ENCODE peak calls at places on chromosomes 12 and 14, in five cellular contexts. One of them, this sample, is unnamed.

GRCh38 chr12:570237-570925 is 92.9 kb downstream of the NINJ2 start:
- DNase-seq in activated CD4-positive, CD25-positive, alpha-beta regulatory T cell treated with anti-CD3 and anti-CD28 coated beads, Interleukin-2, amount 50 U/mL, for 16 hours: no peak
- DNase-seq in anterior cingulate cortex: no peak
- DNase-seq in amniotic epithelial cell: peak
- DNase-seq in activated CD8-positive, alpha-beta memory T cell treated with anti-CD3 and anti-CD28 coated beads, Interleukin-2, amount 50 U/mL, for 48 hours: no peak
- DNase-seq in this sample: no peak

GRCh38 chr12:107775093-107775721 is 703 bp downstream of the ASCL4 start:
- DNase-seq in activated CD4-positive, CD25-positive, alpha-beta regulatory T cell treated with anti-CD3 and anti-CD28 coated beads, Interleukin-2, amount 50 U/mL, for 16 hours: no peak
- DNase-seq in anterior cingulate cortex: no peak
- DNase-seq in amniotic epithelial cell: no peak
- DNase-seq in activated CD8-positive, alpha-beta memory T cell treated with anti-CD3 and anti-CD28 coated beads, Interleukin-2, amount 50 U/mL, for 48 hours: peak
- DNase-seq in this sample: no peak

GRCh38 chr14:72776701-72777255 is 117.1 kb downstream of the DPF3 start:
- DNase-seq in activated CD4-positive, CD25-positive, alpha-beta regulatory T cell treated with anti-CD3 and anti-CD28 coated beads, Interleukin-2, amount 50 U/mL, for 16 hours: no peak
- DNase-seq in anterior cingulate cortex: no peak
- DNase-seq in amniotic epithelial cell: no peak
- DNase-seq in activated CD8-positive, alpha-beta memory T cell treated with anti-CD3 and anti-CD28 coated beads, Interleukin-2, amount 50 U/mL, for 48 hours: no peak
- DNase-seq in this sample: no peak

GRCh38 chr14:95515080-95515489 is 1.4 kb downstream of the SYNE3 start:
- DNase-seq in activated CD4-positive, CD25-positive, alpha-beta regulatory T cell treated with anti-CD3 and anti-CD28 coated beads, Interleukin-2, amount 50 U/mL, for 16 hours: no peak
- DNase-seq in anterior cingulate cortex: peak
- DNase-seq in amniotic epithelial cell: no peak
- DNase-seq in activated CD8-positive, alpha-beta memory T cell treated with anti-CD3 and anti-CD28 coated beads, Interleukin-2, amount 50 U/mL, for 48 hours: no peak
- DNase-seq in this sample: peak

GRCh38 chr14:55739967-55740707 is 160.1 kb downstream of the KTN1 start:
- DNase-seq in activated CD4-positive, CD25-positive, alpha-beta regulatory T cell treated with anti-CD3 and anti-CD28 coated beads, Interleukin-2, amount 50 U/mL, for 16 hours: no peak
- DNase-seq in anterior cingulate cortex: no peak
- DNase-seq in amniotic epithelial cell: no peak
- DNase-seq in activated CD8-positive, alpha-beta memory T cell treated with anti-CD3 and anti-CD28 coated beads, Interleukin-2, amount 50 U/mL, for 48 hours: no peak
- DNase-seq in this sample: no peak

GRCh38 chr12:84463756-84464495 is 448.7 kb downstream of the SLC6A15 start:
- DNase-seq in activated CD4-positive, CD25-positive, alpha-beta regulatory T cell treated with anti-CD3 and anti-CD28 coated beads, Interleukin-2, amount 50 U/mL, for 16 hours: no peak
- DNase-seq in anterior cingulate cortex: no peak
- DNase-seq in amniotic epithelial cell: no peak
- DNase-seq in activated CD8-positive, alpha-beta memory T cell treated with anti-CD3 and anti-CD28 coated beads, Interleukin-2, amount 50 U/mL, for 48 hours: no peak
- DNase-seq in this sample: no peak

GRCh38 chr14:73365727-73366126 is 92.6 kb downstream of the NUMB start:
- DNase-seq in activated CD4-positive, CD25-positive, alpha-beta regulatory T cell treated with anti-CD3 and anti-CD28 coated beads, Interleukin-2, amount 50 U/mL, for 16 hours: no peak
- DNase-seq in anterior cingulate cortex: no peak
- DNase-seq in amniotic epithelial cell: peak
- DNase-seq in activated CD8-positive, alpha-beta memory T cell treated with anti-CD3 and anti-CD28 coated beads, Interleukin-2, amount 50 U/mL, for 48 hours: no peak
- DNase-seq in this sample: no peak

GRCh38 chr14:104735830-104736642 is 12.0 kb downstream of the ADSS1 start:
- DNase-seq in activated CD4-positive, CD25-positive, alpha-beta regulatory T cell treated with anti-CD3 and anti-CD28 coated beads, Interleukin-2, amount 50 U/mL, for 16 hours: no peak
- DNase-seq in anterior cingulate cortex: peak
- DNase-seq in amniotic epithelial cell: peak
- DNase-seq in activated CD8-positive, alpha-beta memory T cell treated with anti-CD3 and anti-CD28 coated beads, Interleukin-2, amount 50 U/mL, for 48 hours: no peak
- DNase-seq in this sample: peak

GRCh38 chr14:50726372-50727107 is 58.4 kb upstream of the SAV1 start:
- DNase-seq in activated CD4-positive, CD25-positive, alpha-beta regulatory T cell treated with anti-CD3 and anti-CD28 coated beads, Interleukin-2, amount 50 U/mL, for 16 hours: no peak
- DNase-seq in anterior cingulate cortex: no peak
- DNase-seq in amniotic epithelial cell: peak
- DNase-seq in activated CD8-positive, alpha-beta memory T cell treated with anti-CD3 and anti-CD28 coated beads, Interleukin-2, amount 50 U/mL, for 48 hours: no peak
- DNase-seq in this sample: no peak

This sample was measured in NB4.